ENCODE peak calls at places on chromosomes 7 and 10, in six cellular contexts. O is GM19239, Y is ELR, A is T-helper 2 cell, J is spleen, I is A549. P is an unnamed sample.

GRCh38 chr10:60098676-60099601 is 192.6 kb upstream of the CCDC6 start:
- DNase-seq in I (peak; percentile 38), J (no peak), O (no peak), Y (peak; percentile 31), A (no peak), P (no peak)

GRCh38 chr10:8037941-8038894 is 16.3 kb upstream of the GATA3 start:
- DNase-seq in I (no peak), A (no peak), J (no peak), O (no peak), Y (no peak), P (no peak)

GRCh38 chr7:41824284-41824683 is 121.4 kb upstream of the INHBA start:
- DNase-seq in J (no peak), A (no peak), Y (peak; percentile 73), O (no peak), I (no peak), P (no peak)

GRCh38 chr7:113878394-113878992 is 40.3 kb downstream of the PPP1R3A start:
- DNase-seq in O (no peak), I (no peak), J (no peak), A (no peak), Y (no peak), P (no peak)

GRCh38 chr10:78146200-78146599 is 112.5 kb downstream of the RPS24 start:
- DNase-seq in A (no peak), J (no peak), O (no peak), I (no peak), Y (no peak), P (no peak)

GRCh38 chr10:113445736-113446135 is 107.1 kb upstream of the HABP2 start:
- DNase-seq in A (no peak), I (no peak), J (no peak), Y (no peak), O (no peak), P (no peak)

GRCh38 chr7:106187613-106188350 is 75.7 kb upstream of the SYPL1 start:
- DNase-seq in O (no peak), A (no peak), J (no peak), I (no peak), Y (peak; percentile 63), P (no peak)

GRCh38 chr10:13078912-13079775 is 20.8 kb upstream of the OPTN start:
- DNase-seq in O (no peak), J (no peak), Y (no peak), A (no peak), I (no peak), P (no peak)

GRCh38 chr7:47253650-47254080 is 328.2 kb downstream of the TNS3 start:
- DNase-seq in Y (peak; percentile 89), O (peak; percentile 10), J (no peak), A (no peak), I (peak; percentile 63), P (no peak)

GRCh38 chr7:19080076-19080475 is 37.4 kb downstream of the TWIST1 start:
- DNase-seq in I (no peak), O (no peak), J (no peak), A (no peak), Y (no peak), P (no peak)

GRCh38 chr10:111956841-111957240 is 226.7 kb downstream of the GPAM start:
- DNase-seq in J (no peak), A (no peak), Y (no peak), I (peak; percentile 12), O (no peak), P (no peak)

GRCh38 chr10:101041252-101041761 is 10.3 kb downstream of the SFXN3 start:
- DNase-seq in Y (peak; percentile 89), A (peak; percentile 60), J (peak; percentile 85), I (peak; percentile 90), O (peak; percentile 78), P (peak; percentile 71)

GRCh38 chr10:12687996-12688395 is 313.5 kb downstream of the CCDC3 start:
- DNase-seq in Y (no peak), O (no peak), J (no peak), A (no peak), I (no peak), P (no peak)

GRCh38 chr10:131898713-131899112 is 2.1 kb upstream of the PPP2R2D start:
- DNase-seq in J (peak; percentile 72), Y (no peak), A (no peak), O (no peak), I (no peak), P (no peak)

GRCh38 chr7:2040201-2040892 is 192.4 kb downstream of the MAD1L1 start:
- DNase-seq in O (no peak), A (no peak), I (no peak), J (peak; percentile 65), Y (no peak), P (no peak)

GRCh38 chr10:30562787-30563186 is 66.8 kb downstream of the LYZL2 start:
- DNase-seq in I (no peak), Y (no peak), J (no peak), O (no peak), A (no peak), P (no peak)

GRCh38 chr7:68414631-68415425 is 1183.4 kb upstream of the AUTS2 start:
- DNase-seq in J (no peak), I (peak; percentile 51), O (no peak), Y (no peak), A (no peak), P (no peak)

GRCh38 chr7:40697653-40698052 is 562.8 kb downstream of the SUGCT start:
- DNase-seq in Y (no peak), A (no peak), O (no peak), J (no peak), I (no peak), P (no peak)

GRCh38 chr10:24920907-24921881 is 31.2 kb downstream of the PRTFDC1 start:
- DNase-seq in J (no peak), O (peak; percentile 8), I (peak; percentile 81), Y (peak; percentile 98), A (peak; percentile 67), P (no peak)

GRCh38 chr7:157909370-157909769 is 572.6 kb downstream of the DNAJB6 start:
- DNase-seq in O (no peak), I (no peak), Y (no peak), J (no peak), A (no peak), P (no peak)

GRCh38 chr7:149880871-149881301 is 7.1 kb downstream of the ATP6V0E2 start:
- DNase-seq in A (no peak), I (no peak), O (no peak), Y (no peak), J (no peak), P (no peak)

GRCh38 chr7:23185980-23186379 is 4.1 kb downstream of the NUP42 start:
- DNase-seq in I (no peak), J (no peak), A (no peak), O (no peak), Y (no peak), P (no peak)

GRCh38 chr10:49629286-49629915 is 15.6 kb downstream of the CHAT start:
- DNase-seq in A (no peak), O (no peak), J (peak; percentile 34), I (no peak), Y (no peak), P (no peak)

GRCh38 chr7:32462966-32463365 is 27.2 kb downstream of the LSM5 start:
- DNase-seq in O (no peak), J (no peak), I (no peak), A (no peak), Y (no peak), P (no peak)

GRCh38 chr10:89419548-89419947 is 5.2 kb downstream of the IFIT5 start:
- DNase-seq in I (no peak), J (no peak), Y (peak; percentile 56), A (no peak), O (no peak), P (no peak)

GRCh38 chr10:47050618-47051455 is 139.6 kb downstream of the PTPN20 start:
- DNase-seq in O (no peak), I (no peak), J (peak; percentile 71), Y (no peak), A (no peak), P (no peak)

GRCh38 chr10:7117806-7118674 is 292.8 kb downstream of the SFMBT2 start:
- DNase-seq in J (no peak), I (no peak), O (no peak), A (no peak), Y (no peak), P (no peak)